ENCODE peak calls at places on chromosomes 5 and 9, in four cellular contexts. X is HepG2, L is WTC11, K is GM12878. G is an unnamed sample.
A peak's percentile ranks its signal among the peaks of the same experiment; 100 is the strongest.

GRCh38 chr5:92715946-92716345 is 865.1 kb downstream of the NR2F1-AS1 start:
- DNase-seq in X (no peak), L (no peak), K (no peak), G (no peak)

GRCh38 chr5:135567661-135568060 is 11.1 kb downstream of the CXCL14 start:
- DNase-seq in X (no peak), L (no peak), K (no peak), G (no peak)

GRCh38 chr5:42840279-42840678 is 28.6 kb upstream of the SELENOP start:
- DNase-seq in X (peak; percentile 38), L (no peak), K (no peak), G (no peak)

GRCh38 chr9:97440160-97440559 is 28.3 kb downstream of the TDRD7 start:
- DNase-seq in X (no peak), L (no peak), K (no peak), G (no peak)

GRCh38 chr5:60843693-60844428 is at the start of gene ELOVL7:
- DNase-seq in X (peak; percentile 59), L (peak; percentile 93), K (no peak), G (peak; percentile 76)

GRCh38 chr5:78237911-78238310 is 56.6 kb downstream of the AP3B1 start:
- DNase-seq in X (no peak), L (no peak), K (no peak), G (no peak)

GRCh38 chr5:59893436-59894227 is at the start of gene PDE4D:
- DNase-seq in X (no peak), L (peak; percentile 87), K (no peak), G (peak; percentile 67)

GRCh38 chr9:136628287-136628686 is 34.4 kb upstream of the EGFL7 start:
- DNase-seq in X (no peak), L (no peak), K (no peak), G (no peak)

GRCh38 chr5:32076699-32077695 is 97.1 kb downstream of the GOLPH3 start:
- DNase-seq in X (peak; percentile 27), L (peak; percentile 40), K (peak; percentile 15), G (peak; percentile 42)

GRCh38 chr9:76395381-76395780 is 1.2 kb upstream of the RFK start:
- DNase-seq in X (no peak), L (no peak), K (no peak), G (no peak)
- TF ChIP-seq SP1 in X (no peak), L (no peak), K (no peak), G (no peak)

GRCh38 chr5:149376104-149376503 is 3.0 kb downstream of the IL17B start:
- DNase-seq in X (no peak), L (no peak), K (no peak), G (no peak)

GRCh38 chr5:149375434-149375833 is 3.7 kb downstream of the IL17B start:
- DNase-seq in X (no peak), L (no peak), K (no peak), G (no peak)

GRCh38 chr5:149372932-149373331 is 6.2 kb downstream of the IL17B start:
- DNase-seq in X (no peak), L (no peak), K (no peak), G (no peak)

GRCh38 chr5:149374801-149375200 is 4.3 kb downstream of the IL17B start:
- DNase-seq in X (no peak), L (no peak), K (no peak), G (no peak)

DNA sequence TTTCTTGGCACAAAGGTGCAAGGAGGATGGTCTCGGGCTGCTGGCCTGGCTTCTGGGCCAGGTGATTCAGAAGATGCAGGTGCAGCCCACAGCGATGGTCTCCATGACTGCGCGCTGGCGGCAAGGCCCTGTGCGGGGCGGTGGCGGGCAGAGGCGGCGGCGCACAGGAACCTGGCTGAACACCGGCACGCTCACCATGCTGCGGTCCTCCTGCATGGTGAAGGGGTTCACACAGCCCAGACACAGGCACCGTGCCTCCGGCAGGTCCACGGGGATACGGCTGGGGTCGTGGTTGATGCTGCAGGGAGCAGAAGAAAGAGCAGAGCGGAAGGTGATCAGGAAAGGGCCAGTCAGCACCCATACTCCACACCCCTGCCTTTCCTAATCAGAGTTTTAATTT is 4.8 kb downstream of the IL17B start:
- DNase-seq in X (no peak), L (no peak), K (no peak), G (no peak)
- TF ChIP-seq SP1 in X (no peak), L (no peak), K (no peak), G (no peak)

DNA sequence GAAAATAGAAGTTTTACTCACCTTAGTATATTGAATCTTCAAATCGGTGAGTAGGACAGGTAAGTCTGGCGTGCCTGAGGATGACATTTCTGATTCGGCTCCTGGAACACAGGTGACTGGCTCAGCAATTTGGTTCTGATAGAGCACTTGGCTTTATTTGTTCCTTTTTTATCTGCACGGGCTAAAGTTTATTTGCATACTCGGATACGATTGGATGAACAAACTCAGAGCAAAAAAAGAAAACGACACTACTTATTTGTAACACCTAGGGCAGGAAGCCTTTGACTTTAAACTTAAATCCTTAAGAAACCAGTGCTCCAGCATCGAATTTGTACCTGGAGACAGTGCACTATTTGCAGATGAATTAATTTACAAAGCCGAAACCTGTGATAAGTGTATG is at the start of gene ALDH1A1:
- DNase-seq in X (peak; percentile 68), L (no peak), K (no peak), G (no peak)
- TF ChIP-seq SP1 in X (no peak), L (no peak), K (no peak), G (no peak)

GRCh38 chr9:89716559-89716958 is 111.7 kb downstream of the GADD45G start:
- DNase-seq in X (no peak), L (no peak), K (no peak), G (no peak)
- TF ChIP-seq SP1 in X (no peak), L (no peak), K (no peak), G (no peak)